ENCODE peak calls at places on chromosomes 7 and 10, in nine cellular contexts. U is gastrocnemius medialis, W is ovary, M is uterus, P is suprapubic skin, T is HCT116, L is esophagus squamous epithelium, B is sigmoid colon, R is heart left ventricle. J is an unnamed sample.

GRCh38 chr7:116552616-116553015 is 27.8 kb downstream of the CAV1 start:
- DNase-seq in U (no peak), W (no peak), M (no peak), P (no peak), T (peak; percentile 8), L (no peak), B (no peak), R (no peak), J (no peak)

GRCh38 chr10:69629897-69630650 is at the start of gene FAM241B:
- DNase-seq in U (peak; percentile 18), W (peak; percentile 66), M (peak; percentile 47), P (no peak), T (peak; percentile 45), L (no peak), B (peak; percentile 80), R (peak; percentile 63), J (peak; percentile 66)

GRCh38 chr10:104327745-104328635 is 10.3 kb downstream of the ITPRIP start:
- DNase-seq in U (no peak), W (peak; percentile 66), M (no peak), P (peak; percentile 72), T (no peak), L (no peak), B (peak; percentile 81), R (no peak), J (no peak)

GRCh38 chr7:27605283-27605682 is 57.4 kb downstream of the HIBADH start:
- DNase-seq in U (no peak), W (no peak), M (no peak), P (no peak), T (no peak), L (no peak), B (no peak), R (no peak), J (no peak)

GRCh38 chr10:133162910-133163856 is 3.2 kb downstream of the KNDC1 start:
- DNase-seq in U (no peak), W (peak; percentile 19), M (no peak), P (no peak), T (no peak), L (no peak), B (peak; percentile 36), R (no peak), J (peak; percentile 43)

GRCh38 chr7:89064831-89065230 is 269.3 kb upstream of the TEX47 start:
- DNase-seq in U (no peak), W (no peak), M (no peak), P (no peak), T (no peak), L (no peak), B (no peak), R (no peak), J (no peak)

GRCh38 chr10:17084258-17084657 is 45.4 kb downstream of the CUBN start:
- DNase-seq in U (no peak), W (no peak), M (no peak), P (no peak), T (no peak), L (no peak), B (no peak), R (no peak), J (no peak)

GRCh38 chr7:94333810-94334209 is 60.9 kb upstream of the COL1A2 start:
- DNase-seq in U (no peak), W (no peak), M (no peak), P (no peak), T (peak; percentile 0), L (no peak), B (no peak), R (no peak), J (no peak)

GRCh38 chr10:122490786-122491680 is 29.7 kb downstream of the HTRA1 start:
- DNase-seq in U (no peak), W (peak; percentile 68), M (peak; percentile 54), P (no peak), T (no peak), L (no peak), B (peak; percentile 83), R (no peak), J (no peak)

GRCh38 chr7:31741852-31742251 is 54.8 kb downstream of the PPP1R17 start:
- DNase-seq in U (no peak), W (no peak), M (no peak), P (no peak), T (no peak), L (no peak), B (no peak), R (no peak), J (no peak)

GRCh38 chr7:132226626-132227290 is 349.5 kb downstream of the PLXNA4 start:
- DNase-seq in U (no peak), W (no peak), M (no peak), P (no peak), T (no peak), L (no peak), B (no peak), R (no peak), J (no peak)

GRCh38 chr7:117997862-117998825 is 124.9 kb upstream of the CTTNBP2 start:
- DNase-seq in U (no peak), W (no peak), M (no peak), P (no peak), T (no peak), L (no peak), B (no peak), R (no peak), J (no peak)

GRCh38 chr10:125709553-125710266 is 9.8 kb upstream of the EDRF1 start:
- DNase-seq in U (no peak), W (no peak), M (no peak), P (no peak), T (no peak), L (no peak), B (no peak), R (no peak), J (no peak)

GRCh38 chr7:16846611-16847165 is 35.1 kb downstream of the AGR3 start:
- DNase-seq in U (no peak), W (no peak), M (no peak), P (no peak), T (no peak), L (no peak), B (no peak), R (no peak), J (no peak)

GRCh38 chr10:7400068-7400824 is 10.6 kb downstream of the SFMBT2 start:
- DNase-seq in U (no peak), W (no peak), M (no peak), P (no peak), T (no peak), L (no peak), B (no peak), R (no peak), J (no peak)
- TF ChIP-seq POLR2A in U (no peak), W (no peak), M (no peak), P (no peak), T (no peak), L (no peak), B (no peak), R (no peak), J (no peak)

GRCh38 chr7:7014827-7015610 is 167.3 kb upstream of the C1GALT1 start:
- DNase-seq in U (no peak), W (no peak), M (no peak), P (no peak), T (no peak), L (no peak), B (no peak), R (no peak), J (no peak)
- H3K27me3 ChIP-seq in U (no peaks in the 10 kb centered on the region), W (no peaks in the 10 kb centered on the region), M (no peaks in the 10 kb centered on the region), P (no peaks in the 10 kb centered on the region), T (no peaks in the 10 kb centered on the region), L (peaks cover 11% of the 10 kb centered on the region), B (no peaks in the 10 kb centered on the region), R (no peaks in the 10 kb centered on the region), J (no peaks in the 10 kb centered on the region)

GRCh38 chr10:73997479-73997805 is 474 bp upstream of the VCL start:
- DNase-seq in U (no peak), W (no peak), M (no peak), P (no peak), T (no peak), L (no peak), B (no peak), R (no peak), J (no peak)

GRCh38 chr10:73991846-73992245 is 6.1 kb upstream of the VCL start:
- DNase-seq in U (no peak), W (no peak), M (no peak), P (no peak), T (no peak), L (no peak), B (no peak), R (peak; percentile 46), J (peak; percentile 34)

GRCh38 chr10:73992899-73993788 is 4.8 kb upstream of the VCL start:
- DNase-seq in U (no peak), W (no peak), M (no peak), P (no peak), T (no peak), L (no peak), B (no peak), R (no peak), J (no peak)

GRCh38 chr10:73997806-73998622 is at the start of gene VCL:
- DNase-seq in U (peak; percentile 98), W (peak; percentile 99), M (peak; percentile 98), P (peak; percentile 98), T (peak; percentile 95), L (peak; percentile 85), B (peak; percentile 99), R (peak; percentile 99), J (peak; percentile 99)

DNA sequence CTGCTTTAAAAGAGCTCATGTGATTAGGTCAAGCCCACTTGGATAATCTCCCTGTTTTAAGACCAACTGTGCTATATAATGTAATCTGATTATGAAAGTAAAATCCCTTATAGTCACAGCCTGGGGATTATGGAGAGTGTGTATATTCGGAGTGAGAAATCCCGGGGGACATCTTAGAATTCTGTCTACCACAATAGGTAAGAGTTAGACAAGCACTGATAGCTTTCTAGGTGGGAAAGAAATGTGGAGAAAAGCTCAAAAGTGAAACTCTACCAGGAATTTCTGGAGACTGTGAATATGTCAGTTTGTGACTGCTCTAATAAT is 2.9 kb upstream of the VCL start:
- DNase-seq in U (no peak), W (no peak), M (no peak), P (no peak), T (no peak), L (no peak), B (no peak), R (no peak), J (no peak)
- H3K4me1 ChIP-seq in U (peaks cover 8% of the 10 kb centered on the region), W (no peaks in the 10 kb centered on the region), M (no peaks in the 10 kb centered on the region), P (peaks cover 9% of the 10 kb centered on the region), T (peaks cover 44% of the 10 kb centered on the region), L (peaks cover 4% of the 10 kb centered on the region), B (no peaks in the 10 kb centered on the region), R (no peaks in the 10 kb centered on the region), J (peaks cover 6% of the 10 kb centered on the region)

GRCh38 chr7:44797329-44798258 is 1.1 kb downstream of the PPIA start:
- DNase-seq in U (peak; percentile 81), W (peak; percentile 85), M (peak; percentile 86), P (peak; percentile 94), T (peak; percentile 64), L (peak; percentile 44), B (peak; percentile 95), R (peak; percentile 91), J (peak; percentile 88)

GRCh38 chr7:44796504-44797328 is at the start of gene PPIA:
- DNase-seq in U (peak; percentile 98), W (peak; percentile 98), M (peak; percentile 98), P (peak; percentile 99), T (peak; percentile 97), L (peak; percentile 87), B (peak; percentile 99), R (peak; percentile 99), J (peak; percentile 99)

GRCh38 chr7:44793919-44794715 is 2.4 kb upstream of the PPIA start:
- DNase-seq in U (no peak), W (no peak), M (no peak), P (no peak), T (no peak), L (no peak), B (no peak), R (no peak), J (no peak)

GRCh38 chr7:44798649-44799275 is 2.3 kb downstream of the PPIA start:
- DNase-seq in U (no peak), W (no peak), M (no peak), P (no peak), T (no peak), L (no peak), B (no peak), R (no peak), J (no peak)

GRCh38 chr7:44796034-44796503 is 412 bp upstream of the PPIA start:
- DNase-seq in U (peak; percentile 6), W (no peak), M (no peak), P (no peak), T (peak; percentile 16), L (no peak), B (no peak), R (no peak), J (no peak)
- TF ChIP-seq POLR2A in U (no peak), W (no peak), M (no peak), P (no peak), T (no peak), L (no peak), B (no peak), R (no peak), J (no peak)